ENCODE peak calls at places on chromosomes 5 and 9, in four cellular contexts. I, O, J and M are unnamed samples.
A peak's percentile ranks its signal among the peaks of the same experiment; 100 is the strongest.

GRCh38 chr5:72328172-72328571 is 8.0 kb downstream of the PTCD2 start:
- DNase-seq in I (no peak), O (peak; percentile 69), J (peak; percentile 55), M (peak; percentile 52)

GRCh38 chr5:95631991-95632675 is 12.2 kb downstream of the GPR150 start:
- DNase-seq in I (peak; percentile 13), O (peak; percentile 44), J (no peak), M (no peak)

GRCh38 chr5:73039082-73039481 is 81.3 kb upstream of the TMEM171 start:
- DNase-seq in I (no peak), O (no peak), J (no peak), M (no peak)

GRCh38 chr9:546797-547223 is 294.7 kb upstream of the DMRT1 start:
- DNase-seq in I (no peak), O (no peak), J (no peak), M (no peak)

GRCh38 chr9:90956026-90956810 is 154.6 kb downstream of the SYK start:
- DNase-seq in I (no peak), O (peak; percentile 75), J (no peak), M (no peak)

GRCh38 chr9:114080195-114080772 is 2.2 kb upstream of the AMBP start:
- DNase-seq in I (no peak), O (no peak), J (no peak), M (no peak)

GRCh38 chr9:127397722-127398647 is 1.0 kb downstream of the SLC2A8 start:
- DNase-seq in I (peak; percentile 57), O (peak; percentile 13), J (peak; percentile 50), M (no peak)

GRCh38 chr5:6158974-6159863 is 219.1 kb downstream of the MED10 start:
- DNase-seq in I (no peak), O (peak; percentile 93), J (no peak), M (peak; percentile 40)

GRCh38 chr9:130041648-130042405 is 1.2 kb downstream of the FNBP1 start:
- DNase-seq in I (no peak), O (no peak), J (peak; percentile 22), M (no peak)

GRCh38 chr5:132421442-132421841 is 51.9 kb downstream of the SLC22A5 start:
- DNase-seq in I (no peak), O (no peak), J (no peak), M (no peak)

GRCh38 chr9:111866976-111867375 is 29.6 kb upstream of the UGCG start:
- DNase-seq in I (no peak), O (peak; percentile 70), J (no peak), M (peak; percentile 2)

GRCh38 chr5:112870976-112871375 is 9.9 kb downstream of the SRP19 start:
- DNase-seq in I (no peak), O (peak; percentile 43), J (no peak), M (no peak)

GRCh38 chr9:93183663-93184438 is at the start of gene WNK2:
- DNase-seq in I (peak; percentile 67), O (no peak), J (no peak), M (no peak)

GRCh38 chr9:77961541-77961940 is 70.1 kb downstream of the GNAQ start:
- DNase-seq in I (no peak), O (peak; percentile 58), J (no peak), M (no peak)

GRCh38 chr5:160287378-160288051 is 24.8 kb downstream of the CCNJL start:
- DNase-seq in I (peak; percentile 54), O (no peak), J (peak; percentile 82), M (no peak)

GRCh38 chr9:126893079-126893478 is 21.5 kb upstream of the RALGPS1 start:
- DNase-seq in I (no peak), O (no peak), J (no peak), M (no peak)

GRCh38 chr5:92907914-92908606 is 673.0 kb downstream of the NR2F1-AS1 start:
- DNase-seq in I (no peak), O (peak; percentile 46), J (no peak), M (peak; percentile 26)

GRCh38 chr5:158990979-158991378 is 108.7 kb downstream of the EBF1 start:
- DNase-seq in I (no peak), O (no peak), J (no peak), M (no peak)

GRCh38 chr9:123090956-123091355 is 57.5 kb downstream of the GPR21 start:
- DNase-seq in I (no peak), O (no peak), J (no peak), M (no peak)

GRCh38 chr9:122080986-122081385 is 12.1 kb downstream of the TTLL11 start:
- DNase-seq in I (no peak), O (no peak), J (no peak), M (no peak)

GRCh38 chr5:55176176-55176818 is 3.3 kb upstream of the CDC20B start:
- DNase-seq in I (peak; percentile 83), O (no peak), J (peak; percentile 24), M (no peak)

GRCh38 chr9:79196606-79197005 is 375.2 kb upstream of the TLE4 start:
- DNase-seq in I (no peak), O (peak; percentile 85), J (no peak), M (no peak)

GRCh38 chr5:57499262-57500050 is 16.8 kb upstream of the ACTBL2 start:
- DNase-seq in I (no peak), O (peak; percentile 58), J (no peak), M (peak; percentile 42)

GRCh38 chr5:178375348-178375747 is 142.7 kb upstream of the PHYKPL start:
- DNase-seq in I (no peak), O (no peak), J (no peak), M (no peak)

GRCh38 chr5:31853398-31854135 is 214.6 kb downstream of the PDZD2 start:
- DNase-seq in I (no peak), O (no peak), J (no peak), M (peak; percentile 19)

GRCh38 chr5:31854181-31854624 is 215.3 kb downstream of the PDZD2 start:
- DNase-seq in I (no peak), O (peak; percentile 6), J (peak; percentile 33), M (peak; percentile 53)

GRCh38 chr5:31855527-31855862 is 216.6 kb downstream of the PDZD2 start:
- DNase-seq in I (no peak), O (no peak), J (no peak), M (no peak)

GRCh38 chr5:31851290-31851689 is 212.4 kb downstream of the PDZD2 start:
- DNase-seq in I (no peak), O (no peak), J (no peak), M (no peak)

DNA sequence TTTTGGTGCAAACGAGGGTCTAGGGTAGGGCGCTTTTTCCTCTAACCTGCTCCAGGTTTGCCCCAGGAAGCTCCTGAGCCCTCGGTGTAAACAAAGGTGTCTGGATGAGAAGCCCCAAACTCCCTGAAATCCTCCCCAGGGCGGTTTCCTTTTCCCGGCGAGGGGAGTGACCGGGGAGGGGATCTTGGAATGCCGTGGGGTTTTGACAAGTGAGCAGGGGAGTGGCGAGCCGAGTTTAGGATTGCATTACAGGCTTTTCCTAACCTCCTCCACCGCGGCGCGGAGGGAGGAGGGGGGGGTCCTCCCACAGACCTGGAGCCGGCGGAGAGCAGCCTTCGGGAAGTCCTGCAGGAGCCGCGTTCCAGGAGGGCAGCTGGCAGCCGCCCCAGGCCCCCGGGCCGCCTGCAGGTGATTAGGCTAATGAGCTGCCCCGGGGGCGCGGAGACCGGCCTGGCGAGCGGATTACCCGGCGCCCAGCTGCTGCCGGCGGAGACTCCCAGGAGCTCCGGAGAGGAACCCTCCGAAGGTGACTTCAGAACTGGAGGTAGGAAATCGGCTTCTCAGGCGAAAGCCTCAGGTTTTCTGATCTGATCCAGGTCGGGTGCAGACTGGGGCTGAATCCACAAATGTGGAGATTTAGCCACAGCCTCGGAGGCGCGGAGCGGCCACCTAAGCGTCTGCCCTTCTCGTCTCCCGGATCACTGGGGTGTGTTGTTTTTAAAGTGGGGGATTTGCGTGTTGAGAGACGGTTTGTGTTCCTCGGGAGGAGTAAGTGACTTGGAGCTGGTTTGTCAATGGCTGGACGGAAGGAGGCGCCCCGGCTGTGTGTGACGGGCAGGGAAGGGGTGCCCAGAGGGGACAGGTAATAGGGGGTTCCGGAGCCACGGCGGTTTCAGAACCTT is 215.9 kb downstream of the PDZD2 start:
- DNase-seq in I (no peak), O (peak; percentile 3), J (peak; percentile 54), M (no peak)
- TF ChIP-seq CTCF in I (no peak), O (peak; percentile 23), J (no peak), M (peak; percentile 48)

DNA sequence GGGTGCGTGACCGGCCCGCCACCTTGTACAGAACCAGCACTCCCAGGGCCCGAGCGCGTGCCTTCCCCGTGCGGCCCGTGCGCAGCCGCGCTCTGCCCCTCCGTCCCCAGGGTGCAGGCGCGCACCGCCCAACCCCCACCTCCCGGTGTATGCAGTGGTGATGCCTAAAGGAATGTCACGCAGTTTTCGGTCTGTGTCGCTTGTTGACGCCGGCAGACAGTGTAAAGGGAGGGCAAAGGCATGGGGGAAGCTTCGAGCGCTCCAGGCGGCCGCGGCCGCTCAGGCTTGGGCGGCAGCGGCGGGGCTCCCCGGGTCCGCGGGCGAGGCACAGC is 1.3 kb downstream of the LRRC26 start:
- DNase-seq in I (no peak), O (no peak), J (no peak), M (no peak)
- H3K4me3 ChIP-seq in I (no peak overlapping the region), O (no peak overlapping the region), J (peak overlapping the region; percentile 64), M (no peak overlapping the region)

GRCh38 chr9:98974554-98974953 is 30.8 kb downstream of the COL15A1 start:
- DNase-seq in I (no peak), O (no peak), J (no peak), M (no peak)

GRCh38 chr9:98974106-98974505 is 30.4 kb downstream of the COL15A1 start:
- DNase-seq in I (no peak), O (no peak), J (no peak), M (no peak)

GRCh38 chr9:98975838-98976237 is 32.1 kb downstream of the COL15A1 start:
- DNase-seq in I (no peak), O (no peak), J (no peak), M (no peak)

GRCh38 chr9:98973546-98973921 is 29.8 kb downstream of the COL15A1 start:
- DNase-seq in I (no peak), O (no peak), J (peak; percentile 81), M (no peak)

GRCh38 chr9:98974994-98975712 is 31.4 kb downstream of the COL15A1 start:
- DNase-seq in I (peak; percentile 89), O (peak; percentile 54), J (peak; percentile 87), M (peak; percentile 68)
- TF ChIP-seq CTCF in I (peak; percentile 96), O (peak; percentile 97), J (peak; percentile 100), M (peak; percentile 100)

GRCh38 chr5:151155777-151156731 is 1.5 kb downstream of the ANXA6 start:
- DNase-seq in I (peak; percentile 31), O (peak; percentile 54), J (no peak), M (no peak)
- H3K4me3 ChIP-seq in I (peak overlapping the region; percentile 39), O (peak overlapping the region; percentile 89), J (peak overlapping the region; percentile 88), M (peak overlapping the region; percentile 98)